ENCODE peak calls at places on chromosomes 13 and 19, in eight cellular contexts. T is activated T-cell treated with anti-CD3 and anti-CD28 coated beads, Interleukin-2, amount 50 U/mL, for 48 hours; O is hepatocyte; E is activated naive CD4-positive, alpha-beta T cell treated with anti-CD3 and anti-CD28 coated beads for 36 hours; R is astrocyte of the hippocampus; X is AG20443; Y is substantia nigra; P is stimulated activated CD8-positive, alpha-beta memory T cell treated with anti-CD3 and anti-CD28 coated beads, Interleukin-15, amount 100 ng/mL, for 4 hours. K is an unnamed sample.

GRCh38 chr19:7391218-7391670 is 42.5 kb downstream of the ARHGEF18 start:
- DNase-seq in E (no peak), Y (no peak), X (no peak), R (peak), T (no peak), P (no peak), O (peak), K (no peak)

GRCh38 chr13:25733696-25734435 is 317.9 kb downstream of the SHISA2 start:
- DNase-seq in Y (no peak), E (no peak), R (peak), X (no peak), T (no peak), O (no peak), P (no peak), K (no peak)

GRCh38 chr13:109859216-109859835 is 72.9 kb upstream of the IRS2 start:
- DNase-seq in O (no peak), Y (no peak), X (no peak), E (no peak), P (no peak), R (no peak), T (no peak), K (no peak)

GRCh38 chr13:50144473-50145160 is 129.4 kb downstream of the KCNRG start:
- DNase-seq in O (no peak), E (no peak), P (no peak), X (no peak), T (no peak), Y (no peak), R (no peak), K (no peak)

GRCh38 chr19:20503536-20503935 is 62.0 kb downstream of the ZNF737 start:
- DNase-seq in E (no peak), T (no peak), O (peak), P (no peak), X (no peak), R (peak), Y (no peak), K (no peak)

GRCh38 chr13:95533545-95534135 is 18.9 kb upstream of the CLDN10 start:
- DNase-seq in X (no peak), O (no peak), P (no peak), Y (no peak), E (no peak), R (no peak), T (no peak), K (no peak)

GRCh38 chr13:32225494-32225931 is 89.7 kb downstream of the ZAR1L start:
- DNase-seq in Y (no peak), R (peak), X (peak), T (no peak), P (no peak), O (no peak), E (no peak), K (peak)

GRCh38 chr19:55369651-55370304 is 485 bp downstream of the IL11 start:
- DNase-seq in O (peak), E (peak), Y (no peak), R (peak), T (peak), P (no peak), X (peak), K (peak)

GRCh38 chr13:19586904-19587634 is 25.7 kb upstream of the TPTE2 start:
- DNase-seq in Y (no peak), R (no peak), P (peak), T (peak), X (no peak), E (peak), O (no peak), K (no peak)

GRCh38 chr13:44648392-44649117 is 72.4 kb upstream of the TSC22D1 start:
- DNase-seq in Y (no peak), E (no peak), P (no peak), X (peak), O (peak), R (no peak), T (no peak), K (no peak)

GRCh38 chr19:45413497-45413896 is 7.1 kb downstream of the POLR1G start:
- DNase-seq in P (no peak), E (no peak), T (no peak), R (no peak), X (peak), O (no peak), Y (no peak), K (no peak)

GRCh38 chr13:98478134-98479129 is 98.5 kb downstream of the STK24 start:
- DNase-seq in P (no peak), E (no peak), X (peak), T (peak), R (peak), Y (no peak), O (no peak), K (no peak)

GRCh38 chr19:2120821-2121220 is 24.1 kb downstream of the IZUMO4 start:
- DNase-seq in Y (no peak), O (no peak), X (no peak), P (no peak), E (no peak), R (no peak), T (no peak), K (no peak)

GRCh38 chr13:32261567-32261966 is 53.6 kb downstream of the ZAR1L start:
- DNase-seq in P (no peak), E (no peak), R (peak), T (no peak), X (peak), Y (no peak), O (peak), K (peak)

GRCh38 chr13:30572859-30573275 is 44.9 kb upstream of the USPL1 start:
- DNase-seq in P (no peak), E (peak), R (peak), T (no peak), X (peak), Y (no peak), O (peak), K (peak)

GRCh38 chr13:114096811-114097503 is 35.5 kb downstream of the RASA3 start:
- DNase-seq in X (no peak), E (no peak), Y (no peak), T (no peak), P (no peak), O (no peak), R (no peak), K (no peak)